ENCODE peak calls at places on chromosomes 5 and 9, in seven cellular contexts. M is NCI-H2081, V is NCI-H774, K is DMS53, B is AG09319, Y is nucleus accumbens, N is memory B cell. Z is an unnamed sample.

GRCh38 chr5:22242532-22242931 is 610.6 kb downstream of the CDH12 start:
- DNase-seq in M (no peak), Y (no peak), V (no peak), B (no peak), K (no peak), N (no peak), Z (no peak)

GRCh38 chr5:28862137-28862859 is 1823.9 kb upstream of the CDH9 start:
- DNase-seq in N (no peak), K (peak), V (peak), B (no peak), Y (no peak), M (peak), Z (peak)

GRCh38 chr9:16469184-16469583 is 401.3 kb downstream of the BNC2 start:
- DNase-seq in M (no peak), V (no peak), Y (no peak), B (no peak), K (no peak), N (no peak), Z (no peak)

GRCh38 chr5:59123595-59124561 is 541.0 kb downstream of the RAB3C start:
- DNase-seq in K (peak), M (no peak), B (no peak), Y (no peak), N (no peak), V (no peak), Z (no peak)

GRCh38 chr5:127028822-127029457 is 1.4 kb downstream of the MARCHF3 start:
- DNase-seq in N (no peak), B (no peak), M (no peak), Y (no peak), K (peak), V (peak), Z (no peak)

GRCh38 chr9:68427216-68427994 is 71.0 kb downstream of the PGM5 start:
- DNase-seq in B (no peak), M (no peak), V (no peak), N (no peak), K (no peak), Y (no peak), Z (no peak)

GRCh38 chr5:155530046-155530445 is 516.5 kb downstream of the KIF4B start:
- DNase-seq in M (no peak), V (no peak), N (no peak), Y (no peak), B (no peak), K (no peak), Z (no peak)

GRCh38 chr9:126932871-126933321 is 18.3 kb downstream of the RALGPS1 start:
- DNase-seq in B (no peak), Y (no peak), V (no peak), N (no peak), M (no peak), K (no peak), Z (no peak)

GRCh38 chr5:74576941-74577456 is 63.5 kb downstream of the ENC1 start:
- DNase-seq in B (peak), Y (no peak), K (peak), N (peak), V (no peak), M (no peak), Z (no peak)

Z was measured in NCI-H1436 treated with DMSO at 0.1 percent for 48 hours.